ENCODE peak calls at places on chromosome 15, in six cellular contexts. P, R, D, S, Y and N are unnamed samples.
A peak's percentile ranks its signal among the peaks of the same experiment; 100 is the strongest.

GRCh38 chr15:22979069-22979698 is 984 bp downstream of the CYFIP1 start:
- DNase-seq in P (peak; percentile 66), R (peak; percentile 60), D (peak; percentile 40), S (peak; percentile 60), Y (peak; percentile 66), N (no peak)

GRCh38 chr15:89486726-89487050 is 9.7 kb downstream of the RHCG start:
- DNase-seq in P (no peak), R (no peak), D (no peak), S (no peak), Y (peak; percentile 69), N (no peak)

GRCh38 chr15:60583946-60584345 is 105.0 kb upstream of the ICE2 start:
- DNase-seq in P (no peak), R (no peak), D (no peak), S (no peak), Y (no peak), N (no peak)

GRCh38 chr15:87269566-87269965 is 987.0 kb downstream of the NTRK3 start:
- DNase-seq in P (no peak), R (no peak), D (peak; percentile 29), S (no peak), Y (no peak), N (no peak)

GRCh38 chr15:66080791-66081475 is 172.6 kb downstream of the MEGF11 start:
- DNase-seq in P (peak; percentile 60), R (peak; percentile 69), D (peak; percentile 65), S (no peak), Y (no peak), N (no peak)

GRCh38 chr15:79919090-79919748 is 22.4 kb upstream of the MTHFS start:
- DNase-seq in P (no peak), R (no peak), D (no peak), S (no peak), Y (no peak), N (no peak)

GRCh38 chr15:79978694-79979519 is 7.9 kb upstream of the BCL2A1 start:
- DNase-seq in P (no peak), R (no peak), D (peak; percentile 57), S (no peak), Y (peak; percentile 78), N (peak; percentile 36)

GRCh38 chr15:29790607-29791006 is 31.7 kb downstream of the TJP1 start:
- DNase-seq in P (no peak), R (no peak), D (no peak), S (no peak), Y (no peak), N (no peak)

GRCh38 chr15:33051528-33051927 is 143.0 kb downstream of the FMN1 start:
- DNase-seq in P (no peak), R (no peak), D (no peak), S (no peak), Y (no peak), N (no peak)

GRCh38 chr15:100686021-100686724 is 83.8 kb downstream of the ASB7 start:
- DNase-seq in P (no peak), R (no peak), D (no peak), S (peak; percentile 78), Y (no peak), N (no peak)

GRCh38 chr15:81575436-81576123 is 201.6 kb upstream of the TMC3 start:
- DNase-seq in P (no peak), R (no peak), D (no peak), S (no peak), Y (no peak), N (no peak)

GRCh38 chr15:62981071-62981470 is 61.5 kb upstream of the TPM1 start:
- DNase-seq in P (no peak), R (no peak), D (no peak), S (no peak), Y (no peak), N (no peak)

GRCh38 chr15:68316061-68316804 is 38.7 kb downstream of the FEM1B start:
- DNase-seq in P (peak; percentile 8), R (no peak), D (no peak), S (no peak), Y (no peak), N (no peak)

GRCh38 chr15:37059051-37059450 is 41.3 kb downstream of the MEIS2 start:
- DNase-seq in P (no peak), R (no peak), D (peak; percentile 88), S (no peak), Y (no peak), N (peak; percentile 63)

GRCh38 chr15:92637621-92638020 is 18.0 kb downstream of the FAM174B start:
- DNase-seq in P (peak; percentile 34), R (no peak), D (no peak), S (no peak), Y (no peak), N (no peak)

GRCh38 chr15:58932791-58933310 is 628 bp downstream of the SLTM start:
- DNase-seq in P (no peak), R (peak; percentile 51), D (no peak), S (no peak), Y (no peak), N (no peak)

GRCh38 chr15:39682366-39682765 is 100.3 kb downstream of the FSIP1 start:
- DNase-seq in P (no peak), R (no peak), D (peak; percentile 40), S (no peak), Y (no peak), N (no peak)

GRCh38 chr15:85689729-85690128 is 105.0 kb downstream of the KLHL25 start:
- DNase-seq in P (no peak), R (no peak), D (peak; percentile 64), S (no peak), Y (peak; percentile 73), N (no peak)

GRCh38 chr15:29035571-29036285 is 150.0 kb downstream of the APBA2 start:
- DNase-seq in P (peak; percentile 64), R (peak; percentile 78), D (no peak), S (no peak), Y (no peak), N (no peak)

GRCh38 chr15:70588613-70589012 is 174.7 kb downstream of the UACA start:
- DNase-seq in P (no peak), R (no peak), D (no peak), S (no peak), Y (no peak), N (no peak)

GRCh38 chr15:37252530-37252929 is 152.2 kb upstream of the MEIS2 start:
- DNase-seq in P (no peak), R (no peak), D (no peak), S (no peak), Y (no peak), N (no peak)

GRCh38 chr15:94277485-94277884 is 46.1 kb downstream of the MCTP2 start:
- DNase-seq in P (no peak), R (no peak), D (no peak), S (no peak), Y (no peak), N (no peak)

GRCh38 chr15:98568382-98569017 is 79.8 kb upstream of the IGF1R start:
- DNase-seq in P (no peak), R (no peak), D (no peak), S (no peak), Y (no peak), N (no peak)

GRCh38 chr15:50059883-50060282 is 59.1 kb downstream of the ATP8B4 start:
- DNase-seq in P (no peak), R (no peak), D (no peak), S (no peak), Y (no peak), N (no peak)
- H3K4me3 ChIP-seq in P (no peak overlapping the region), R (no peak overlapping the region), D (no peak overlapping the region), S (no peak overlapping the region), Y (no peak overlapping the region), N (no peak overlapping the region)

GRCh38 chr15:40803688-40804087 is 3.2 kb upstream of the ZFYVE19 start:
- DNase-seq in P (no peak), R (no peak), D (no peak), S (no peak), Y (no peak), N (no peak)
- TF ChIP-seq CTCF in P (no peak), R (no peak), D (no peak), S (no peak), Y (no peak), N (no peak)

GRCh38 chr15:74350295-74351275 is 16.9 kb downstream of the CYP11A1 start:
- DNase-seq in P (no peak), R (no peak), D (no peak), S (no peak), Y (no peak), N (no peak)

GRCh38 chr15:74349241-74349766 is 18.1 kb downstream of the CYP11A1 start:
- DNase-seq in P (no peak), R (no peak), D (no peak), S (no peak), Y (no peak), N (no peak)

GRCh38 chr15:74347757-74348250 is 19.6 kb downstream of the CYP11A1 start:
- DNase-seq in P (no peak), R (no peak), D (no peak), S (no peak), Y (no peak), N (no peak)

GRCh38 chr15:74352393-74352910 is 15.0 kb downstream of the CYP11A1 start:
- DNase-seq in P (no peak), R (no peak), D (no peak), S (no peak), Y (no peak), N (no peak)

GRCh38 chr15:74351639-74352038 is 15.8 kb downstream of the CYP11A1 start:
- DNase-seq in P (no peak), R (no peak), D (no peak), S (no peak), Y (no peak), N (no peak)
- H3K4me3 ChIP-seq in P (no peak overlapping the region), R (no peak overlapping the region), D (no peak overlapping the region), S (no peak overlapping the region), Y (no peak overlapping the region), N (no peak overlapping the region)

DNA sequence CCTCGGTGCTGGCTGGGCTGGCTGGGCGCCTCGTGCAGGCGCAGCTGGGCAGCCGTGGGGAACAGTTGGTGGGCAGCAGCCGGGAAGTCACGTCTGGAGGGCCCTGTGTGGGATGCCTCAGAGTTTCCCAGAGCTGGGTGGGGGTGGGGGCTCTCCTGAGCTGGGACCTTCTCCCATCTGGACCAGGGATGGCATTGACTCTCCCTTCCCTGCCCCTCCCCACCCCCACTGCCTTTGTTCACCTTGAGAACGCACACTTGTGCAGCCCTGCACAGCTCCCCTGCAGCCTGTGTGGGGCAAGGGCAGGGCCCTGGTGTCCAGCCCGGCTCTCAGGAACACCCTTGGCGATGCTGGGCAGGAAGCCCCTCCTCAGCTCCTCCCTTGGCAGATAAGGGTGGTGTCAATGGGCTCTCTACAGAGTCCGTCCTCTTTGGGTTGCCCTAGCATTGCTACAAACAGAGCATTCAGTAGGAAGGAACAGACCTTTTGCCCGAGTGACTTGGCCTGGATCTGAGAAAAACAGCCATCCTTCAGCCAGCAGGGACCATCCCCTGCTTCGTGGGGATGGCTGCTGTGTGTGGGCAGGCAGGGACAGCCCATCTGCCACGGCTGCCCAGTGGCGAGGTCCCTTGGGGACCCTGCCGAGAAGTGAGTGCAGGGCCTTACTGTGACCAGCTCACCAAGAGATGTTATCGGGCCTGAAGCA is 25.5 kb upstream of the KLF13 start:
- DNase-seq in P (no peak), R (no peak), D (no peak), S (no peak), Y (peak; percentile 60), N (no peak)
- TF ChIP-seq CTCF in P (no peak), R (no peak), D (no peak), S (no peak), Y (no peak), N (no peak)

DNA sequence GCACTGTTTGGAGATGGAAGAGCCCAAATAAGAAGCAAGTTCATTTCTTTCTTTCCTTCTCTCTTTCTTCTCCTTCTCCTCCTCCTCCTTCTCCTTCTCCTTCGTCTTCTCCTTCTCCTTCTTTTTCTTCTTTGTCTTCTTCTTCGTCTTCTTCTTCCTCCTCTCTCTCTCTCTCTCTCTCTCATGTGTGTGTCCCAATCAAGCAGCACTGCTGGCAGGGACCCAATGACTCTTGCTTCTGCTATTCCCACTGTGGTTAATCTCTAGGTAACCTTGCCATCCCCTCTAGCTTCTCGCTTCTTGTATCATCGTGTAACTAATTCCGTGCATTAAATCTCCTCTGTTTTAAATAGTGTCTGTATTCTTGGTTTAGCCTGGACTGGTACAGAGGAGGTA is 26.1 kb upstream of the ZNF280D start:
- DNase-seq in P (no peak), R (no peak), D (peak; percentile 98), S (peak; percentile 44), Y (no peak), N (peak; percentile 76)
- H3K4me3 ChIP-seq in P (no peak overlapping the region), R (no peak overlapping the region), D (peak overlapping the region; percentile 30), S (no peak overlapping the region), Y (no peak overlapping the region), N (no peak overlapping the region)